ENCODE peak calls at places on chromosomes 13 and 19, in nine cellular contexts. One of them, this sample, is unnamed.

GRCh38 chr13:41416276-41416675 is 41.1 kb upstream of the RGCC start:
- DNase-seq in cardiac muscle cell: no peak
- DNase-seq in AG04450: no peak
- DNase-seq in CD4-positive, CD25-positive, alpha-beta regulatory T cell: no peak
- DNase-seq in CD8-positive, alpha-beta memory T cell: no peak
- DNase-seq in testis: no peak
- DNase-seq in pancreas: no peak
- DNase-seq in uterus: no peak
- DNase-seq in psoas muscle: no peak
- DNase-seq in this sample: no peak

GRCh38 chr19:11191273-11191755 is 6.0 kb downstream of the KANK2 start:
- DNase-seq in cardiac muscle cell: peak; percentile 62
- DNase-seq in AG04450: no peak
- DNase-seq in CD4-positive, CD25-positive, alpha-beta regulatory T cell: no peak
- DNase-seq in CD8-positive, alpha-beta memory T cell: no peak
- DNase-seq in testis: peak; percentile 67
- DNase-seq in pancreas: no peak
- DNase-seq in uterus: peak; percentile 78
- DNase-seq in psoas muscle: peak; percentile 88
- DNase-seq in this sample: peak; percentile 31

GRCh38 chr13:113742000-113742441 is 17.0 kb upstream of the TMEM255B start:
- DNase-seq in cardiac muscle cell: peak; percentile 50
- DNase-seq in AG04450: no peak
- DNase-seq in CD4-positive, CD25-positive, alpha-beta regulatory T cell: no peak
- DNase-seq in CD8-positive, alpha-beta memory T cell: no peak
- DNase-seq in testis: no peak
- DNase-seq in pancreas: peak; percentile 43
- DNase-seq in uterus: no peak
- DNase-seq in psoas muscle: peak; percentile 47
- DNase-seq in this sample: peak; percentile 81

GRCh38 chr13:33229446-33230177 is 55.9 kb downstream of the STARD13 start:
- DNase-seq in cardiac muscle cell: no peak
- DNase-seq in AG04450: no peak
- DNase-seq in CD4-positive, CD25-positive, alpha-beta regulatory T cell: no peak
- DNase-seq in CD8-positive, alpha-beta memory T cell: no peak
- DNase-seq in testis: no peak
- DNase-seq in pancreas: no peak
- DNase-seq in uterus: no peak
- DNase-seq in psoas muscle: no peak
- DNase-seq in this sample: no peak

GRCh38 chr19:39996218-39996810 is 546 bp upstream of the ZNF546 start:
- DNase-seq in cardiac muscle cell: peak; percentile 64
- DNase-seq in AG04450: peak; percentile 3
- DNase-seq in CD4-positive, CD25-positive, alpha-beta regulatory T cell: peak; percentile 21
- DNase-seq in CD8-positive, alpha-beta memory T cell: no peak
- DNase-seq in testis: peak; percentile 28
- DNase-seq in pancreas: no peak
- DNase-seq in uterus: no peak
- DNase-seq in psoas muscle: no peak
- DNase-seq in this sample: no peak

GRCh38 chr13:28250542-28250941 is 112.2 kb downstream of the PAN3 start:
- DNase-seq in cardiac muscle cell: no peak
- DNase-seq in AG04450: no peak
- DNase-seq in CD4-positive, CD25-positive, alpha-beta regulatory T cell: no peak
- DNase-seq in CD8-positive, alpha-beta memory T cell: no peak
- DNase-seq in testis: no peak
- DNase-seq in pancreas: no peak
- DNase-seq in uterus: no peak
- DNase-seq in psoas muscle: no peak
- DNase-seq in this sample: no peak

GRCh38 chr19:18097217-18097992 is at the start of gene MAST3:
- DNase-seq in cardiac muscle cell: peak; percentile 89
- DNase-seq in AG04450: no peak
- DNase-seq in CD4-positive, CD25-positive, alpha-beta regulatory T cell: peak; percentile 87
- DNase-seq in CD8-positive, alpha-beta memory T cell: peak; percentile 88
- DNase-seq in testis: peak; percentile 86
- DNase-seq in pancreas: peak; percentile 97
- DNase-seq in uterus: peak; percentile 50
- DNase-seq in psoas muscle: peak; percentile 80
- DNase-seq in this sample: peak; percentile 90

GRCh38 chr19:30263719-30264440 is 108.3 kb upstream of the ZNF536 start:
- DNase-seq in cardiac muscle cell: no peak
- DNase-seq in AG04450: no peak
- DNase-seq in CD4-positive, CD25-positive, alpha-beta regulatory T cell: no peak
- DNase-seq in CD8-positive, alpha-beta memory T cell: no peak
- DNase-seq in testis: no peak
- DNase-seq in pancreas: no peak
- DNase-seq in uterus: no peak
- DNase-seq in psoas muscle: no peak
- DNase-seq in this sample: no peak

GRCh38 chr19:30158893-30159245 is 213.3 kb upstream of the ZNF536 start:
- DNase-seq in cardiac muscle cell: no peak
- DNase-seq in AG04450: no peak
- DNase-seq in CD4-positive, CD25-positive, alpha-beta regulatory T cell: no peak
- DNase-seq in CD8-positive, alpha-beta memory T cell: no peak
- DNase-seq in testis: no peak
- DNase-seq in pancreas: no peak
- DNase-seq in uterus: no peak
- DNase-seq in psoas muscle: no peak
- DNase-seq in this sample: no peak

GRCh38 chr19:14318873-14319272 is 62.4 kb upstream of the ADGRE5 start:
- DNase-seq in cardiac muscle cell: no peak
- DNase-seq in AG04450: no peak
- DNase-seq in CD4-positive, CD25-positive, alpha-beta regulatory T cell: no peak
- DNase-seq in CD8-positive, alpha-beta memory T cell: no peak
- DNase-seq in testis: peak; percentile 25
- DNase-seq in pancreas: no peak
- DNase-seq in uterus: no peak
- DNase-seq in psoas muscle: no peak
- DNase-seq in this sample: no peak

DNA sequence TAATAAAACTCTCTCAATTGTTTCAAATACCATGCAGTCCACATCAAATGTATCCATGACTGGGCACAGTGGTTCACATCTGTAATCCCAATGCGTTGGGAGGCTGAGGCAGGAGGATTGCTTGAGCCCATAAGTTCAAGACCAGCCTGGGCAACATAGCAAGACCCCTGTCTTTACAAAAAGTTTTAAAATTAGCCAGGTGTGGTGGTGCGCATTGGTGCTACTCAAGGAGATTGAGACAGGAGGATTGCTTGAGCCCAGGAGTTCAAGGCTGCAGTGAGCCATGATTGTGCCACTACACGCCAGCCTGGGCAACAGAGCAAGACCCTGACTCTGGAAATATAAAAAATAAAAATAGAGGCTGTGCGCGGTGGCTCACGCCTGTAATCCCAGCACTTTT is 5.0 kb downstream of the CLIP3 start:
- DNase-seq in cardiac muscle cell: no peak
- DNase-seq in AG04450: no peak
- DNase-seq in CD4-positive, CD25-positive, alpha-beta regulatory T cell: no peak
- DNase-seq in CD8-positive, alpha-beta memory T cell: no peak
- DNase-seq in testis: no peak
- DNase-seq in pancreas: no peak
- DNase-seq in uterus: no peak
- DNase-seq in psoas muscle: no peak
- DNase-seq in this sample: no peak
- H3K9me3 ChIP-seq in cardiac muscle cell: no peaks in the 10 kb centered on the region
- H3K9me3 ChIP-seq in AG04450: no peaks in the 10 kb centered on the region
- H3K9me3 ChIP-seq in CD4-positive, CD25-positive, alpha-beta regulatory T cell: no peaks in the 10 kb centered on the region
- H3K9me3 ChIP-seq in CD8-positive, alpha-beta memory T cell: no peaks in the 10 kb centered on the region
- H3K9me3 ChIP-seq in testis: no peaks in the 10 kb centered on the region
- H3K9me3 ChIP-seq in pancreas: no peaks in the 10 kb centered on the region
- H3K9me3 ChIP-seq in uterus: no peaks in the 10 kb centered on the region
- H3K9me3 ChIP-seq in psoas muscle: no peaks in the 10 kb centered on the region
- H3K9me3 ChIP-seq in this sample: no peaks in the 10 kb centered on the region

GRCh38 chr19:55452381-55453325 is 8.8 kb downstream of the ISOC2 start:
- DNase-seq in cardiac muscle cell: peak; percentile 88
- DNase-seq in AG04450: peak; percentile 27
- DNase-seq in CD4-positive, CD25-positive, alpha-beta regulatory T cell: peak; percentile 12
- DNase-seq in CD8-positive, alpha-beta memory T cell: no peak
- DNase-seq in testis: peak; percentile 81
- DNase-seq in pancreas: peak; percentile 65
- DNase-seq in uterus: peak; percentile 72
- DNase-seq in psoas muscle: peak; percentile 76
- DNase-seq in this sample: peak; percentile 21
- H3K4me3 ChIP-seq in cardiac muscle cell: peak overlapping the region; percentile 25
- H3K4me3 ChIP-seq in AG04450: peak overlapping the region; percentile 25
- H3K4me3 ChIP-seq in CD4-positive, CD25-positive, alpha-beta regulatory T cell: no peak overlapping the region
- H3K4me3 ChIP-seq in CD8-positive, alpha-beta memory T cell: no peak overlapping the region
- H3K4me3 ChIP-seq in testis: peak overlapping the region; percentile 39
- H3K4me3 ChIP-seq in pancreas: no peak overlapping the region
- H3K4me3 ChIP-seq in uterus: no peak overlapping the region
- H3K4me3 ChIP-seq in psoas muscle: no peak overlapping the region
- H3K4me3 ChIP-seq in this sample: no peak overlapping the region

GRCh38 chr19:51889934-51890333 is 2.2 kb upstream of the ZNF577 start:
- DNase-seq in cardiac muscle cell: no peak
- DNase-seq in AG04450: no peak
- DNase-seq in CD4-positive, CD25-positive, alpha-beta regulatory T cell: no peak
- DNase-seq in CD8-positive, alpha-beta memory T cell: no peak
- DNase-seq in testis: no peak
- DNase-seq in pancreas: no peak
- DNase-seq in uterus: no peak
- DNase-seq in psoas muscle: no peak
- DNase-seq in this sample: no peak

GRCh38 chr19:51882518-51882917 is 5.2 kb downstream of the ZNF577 start:
- DNase-seq in cardiac muscle cell: no peak
- DNase-seq in AG04450: no peak
- DNase-seq in CD4-positive, CD25-positive, alpha-beta regulatory T cell: no peak
- DNase-seq in CD8-positive, alpha-beta memory T cell: no peak
- DNase-seq in testis: no peak
- DNase-seq in pancreas: no peak
- DNase-seq in uterus: no peak
- DNase-seq in psoas muscle: no peak
- DNase-seq in this sample: no peak

GRCh38 chr19:51884713-51885112 is 3.0 kb downstream of the ZNF577 start:
- DNase-seq in cardiac muscle cell: no peak
- DNase-seq in AG04450: no peak
- DNase-seq in CD4-positive, CD25-positive, alpha-beta regulatory T cell: no peak
- DNase-seq in CD8-positive, alpha-beta memory T cell: no peak
- DNase-seq in testis: no peak
- DNase-seq in pancreas: no peak
- DNase-seq in uterus: no peak
- DNase-seq in psoas muscle: no peak
- DNase-seq in this sample: no peak

GRCh38 chr19:51891193-51891747 is 3.5 kb upstream of the ZNF577 start:
- DNase-seq in cardiac muscle cell: no peak
- DNase-seq in AG04450: no peak
- DNase-seq in CD4-positive, CD25-positive, alpha-beta regulatory T cell: no peak
- DNase-seq in CD8-positive, alpha-beta memory T cell: no peak
- DNase-seq in testis: no peak
- DNase-seq in pancreas: no peak
- DNase-seq in uterus: no peak
- DNase-seq in psoas muscle: no peak
- DNase-seq in this sample: no peak

DNA sequence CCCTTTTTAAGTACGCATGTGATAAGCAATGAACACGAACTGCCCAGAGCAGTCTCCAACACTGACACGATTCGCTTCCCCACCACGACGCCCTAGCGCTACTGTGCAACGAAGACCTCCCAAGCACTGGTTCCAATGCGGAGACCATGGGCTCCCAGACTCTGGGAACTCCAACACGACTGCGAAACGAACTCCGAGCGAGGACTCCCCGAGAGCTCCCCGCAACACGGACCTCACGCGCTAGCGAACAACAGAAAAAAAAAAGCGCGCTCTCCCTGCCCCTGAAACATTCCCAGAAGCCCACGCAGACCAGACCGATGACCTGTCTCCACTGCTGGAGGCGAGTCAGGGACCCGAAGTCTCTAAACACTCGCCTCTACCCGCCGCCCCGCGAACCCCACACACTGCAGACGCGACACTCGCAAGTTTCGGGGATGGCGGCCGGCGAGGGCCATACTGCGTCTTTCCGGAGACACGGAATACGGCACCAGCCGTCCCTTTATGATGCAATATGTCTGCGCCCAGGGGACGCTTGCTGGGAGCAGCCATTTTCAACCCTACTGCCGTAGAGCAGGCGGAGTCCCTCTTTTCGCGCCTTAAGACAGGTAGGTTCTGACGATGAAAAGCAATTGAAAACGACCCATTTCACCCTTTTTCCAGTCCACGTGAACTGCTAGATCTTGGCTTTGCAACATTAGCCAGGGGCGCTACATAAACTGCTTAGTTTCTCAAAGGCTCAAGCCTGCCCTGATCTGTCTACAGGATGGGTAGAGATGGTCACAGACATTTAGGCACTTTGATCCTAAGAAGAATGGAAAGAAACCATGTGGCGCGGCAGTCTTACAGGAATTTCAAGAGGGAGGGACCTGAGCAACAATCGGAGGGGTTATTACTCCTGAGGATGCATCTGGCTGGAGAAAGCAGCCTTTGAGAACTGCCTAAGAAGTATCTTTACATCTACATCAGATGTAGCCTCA is at the start of gene ZNF577:
- DNase-seq in cardiac muscle cell: peak; percentile 96
- DNase-seq in AG04450: peak; percentile 74
- DNase-seq in CD4-positive, CD25-positive, alpha-beta regulatory T cell: peak; percentile 1
- DNase-seq in CD8-positive, alpha-beta memory T cell: peak; percentile 73
- DNase-seq in testis: peak; percentile 97
- DNase-seq in pancreas: peak; percentile 94
- DNase-seq in uterus: peak; percentile 86
- DNase-seq in psoas muscle: peak; percentile 91
- DNase-seq in this sample: peak; percentile 92
- H3K9me3 ChIP-seq in cardiac muscle cell: peaks cover 8% of the 10 kb centered on the region
- H3K9me3 ChIP-seq in AG04450: peaks cover 33% of the 10 kb centered on the region
- H3K9me3 ChIP-seq in CD4-positive, CD25-positive, alpha-beta regulatory T cell: peaks cover 100% of the 10 kb centered on the region
- H3K9me3 ChIP-seq in CD8-positive, alpha-beta memory T cell: peaks cover 78% of the 10 kb centered on the region
- H3K9me3 ChIP-seq in testis: no peaks in the 10 kb centered on the region
- H3K9me3 ChIP-seq in pancreas: peaks cover 5% of the 10 kb centered on the region
- H3K9me3 ChIP-seq in uterus: peaks cover 49% of the 10 kb centered on the region
- H3K9me3 ChIP-seq in psoas muscle: peaks cover 51% of the 10 kb centered on the region
- H3K9me3 ChIP-seq in this sample: peaks cover 9% of the 10 kb centered on the region

DNA sequence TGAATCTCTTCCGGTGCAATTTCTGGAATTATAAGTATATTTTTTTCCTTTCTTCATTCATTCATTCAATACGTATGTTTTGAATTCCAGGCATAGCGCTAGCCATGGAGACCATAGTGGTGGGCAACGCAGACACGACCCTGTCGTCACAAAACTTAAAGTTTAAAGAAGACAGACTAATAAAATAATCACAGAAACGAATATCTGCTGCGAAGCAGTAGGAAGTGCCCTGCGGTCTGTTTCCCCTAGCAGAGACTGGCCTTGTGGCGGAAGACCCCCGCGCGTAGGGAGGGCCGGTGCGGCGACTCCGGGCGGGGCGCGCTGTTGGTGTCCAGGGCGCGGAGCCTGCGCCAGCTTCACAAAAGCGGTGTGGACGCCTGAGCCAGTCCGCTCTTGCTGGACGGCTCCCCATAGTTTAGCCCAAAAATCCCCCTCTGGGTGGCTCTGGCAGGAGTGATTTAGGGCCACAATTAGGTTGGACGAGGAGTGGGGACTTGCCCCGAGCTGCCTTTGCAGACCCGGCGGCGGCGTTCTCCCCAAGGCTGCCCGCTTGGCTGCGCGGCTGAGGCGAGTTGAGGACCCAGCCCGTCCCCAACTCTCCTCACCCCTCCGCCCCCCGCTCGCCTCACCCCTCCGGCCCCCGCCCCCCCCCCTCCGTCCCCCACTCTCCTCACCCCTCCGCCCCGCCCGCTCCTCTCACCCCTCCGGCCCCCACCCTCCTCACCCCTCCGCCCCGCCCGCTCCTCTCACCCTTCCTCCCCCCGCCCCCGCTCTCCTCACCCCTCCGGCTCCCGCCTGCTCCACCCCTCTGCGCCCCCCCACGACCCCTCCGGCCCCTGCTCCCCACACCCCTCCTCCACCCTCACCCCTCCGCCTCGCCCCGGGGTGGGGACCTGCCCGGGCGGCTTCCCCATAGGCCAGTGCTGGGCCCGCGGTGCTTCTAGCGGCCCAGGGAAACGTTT is 14.2 kb upstream of the LATS2 start:
- DNase-seq in cardiac muscle cell: peak; percentile 49
- DNase-seq in AG04450: no peak
- DNase-seq in CD4-positive, CD25-positive, alpha-beta regulatory T cell: no peak
- DNase-seq in CD8-positive, alpha-beta memory T cell: no peak
- DNase-seq in testis: peak; percentile 42
- DNase-seq in pancreas: peak; percentile 76
- DNase-seq in uterus: no peak
- DNase-seq in psoas muscle: peak; percentile 46
- DNase-seq in this sample: no peak
- H3K4me3 ChIP-seq in cardiac muscle cell: peak overlapping the region; percentile 22
- H3K4me3 ChIP-seq in AG04450: peak overlapping the region; percentile 40
- H3K4me3 ChIP-seq in CD4-positive, CD25-positive, alpha-beta regulatory T cell: peak overlapping the region; percentile 35
- H3K4me3 ChIP-seq in CD8-positive, alpha-beta memory T cell: peak overlapping the region; percentile 56
- H3K4me3 ChIP-seq in testis: peak overlapping the region; percentile 65
- H3K4me3 ChIP-seq in pancreas: peak overlapping the region; percentile 26
- H3K4me3 ChIP-seq in uterus: peak overlapping the region; percentile 37
- H3K4me3 ChIP-seq in psoas muscle: peak overlapping the region; percentile 79
- H3K4me3 ChIP-seq in this sample: peak overlapping the region; percentile 26